ENCODE peak calls at places on chromosome 1, in six cellular contexts. Z is tibial artery, T is omental fat pad, D is progenitor cell of endocrine pancreas, C is GM23338, P is body of pancreas. U is an unnamed sample.

GRCh38 chr1:86061660-86062059 is 94.9 kb downstream of the COL24A1 start:
- DNase-seq in Z (no peak), T (no peak), D (no peak), C (no peak), P (no peak), U (no peak)

GRCh38 chr1:1024421-1025415 is 4.8 kb downstream of the AGRN start:
- DNase-seq in Z (no peak), T (no peak), D (peak), C (peak), P (peak), U (no peak)

GRCh38 chr1:197178998-197179397 is 32.5 kb upstream of the ASPM start:
- DNase-seq in Z (no peak), T (no peak), D (no peak), C (no peak), P (no peak), U (no peak)

GRCh38 chr1:29180497-29181412 is 945 bp downstream of the SRSF4 start:
- DNase-seq in Z (peak), T (no peak), D (no peak), C (peak), P (no peak), U (no peak)

GRCh38 chr1:222711319-222712252 is 705 bp downstream of the AIDA start:
- DNase-seq in Z (peak), T (no peak), D (peak), C (peak), P (peak), U (no peak)

GRCh38 chr1:27027575-27028250 is 15.1 kb upstream of the TENT5B start:
- DNase-seq in Z (no peak), T (no peak), D (no peak), C (no peak), P (no peak), U (no peak)

GRCh38 chr1:39268906-39269305 is 64.4 kb downstream of the MACF1 start:
- DNase-seq in Z (no peak), T (no peak), D (no peak), C (peak), P (no peak), U (no peak)

GRCh38 chr1:8314346-8315280 is 3.3 kb upstream of the SLC45A1 start:
- DNase-seq in Z (peak), T (peak), D (peak), C (peak), P (peak), U (peak)

GRCh38 chr1:154350383-154350782 is 25.1 kb downstream of the ATP8B2 start:
- DNase-seq in Z (no peak), T (no peak), D (no peak), C (peak), P (no peak), U (no peak)

GRCh38 chr1:66944330-66945274 is 19.8 kb downstream of the MIER1 start:
- DNase-seq in Z (peak), T (no peak), D (no peak), C (no peak), P (peak), U (no peak)

GRCh38 chr1:84972377-84972987 is 24.4 kb downstream of the MCOLN2 start:
- DNase-seq in Z (no peak), T (no peak), D (no peak), C (no peak), P (no peak), U (no peak)

GRCh38 chr1:91826248-91826647 is 59.7 kb downstream of the TGFBR3 start:
- DNase-seq in Z (no peak), T (no peak), D (no peak), C (no peak), P (no peak), U (no peak)

GRCh38 chr1:62450301-62450700 is 13.5 kb downstream of the USP1 start:
- DNase-seq in Z (no peak), T (no peak), D (no peak), C (no peak), P (no peak), U (no peak)

GRCh38 chr1:25117233-25117823 is 115.0 kb downstream of the SYF2 start:
- DNase-seq in Z (no peak), T (no peak), D (no peak), C (peak), P (no peak), U (no peak)

GRCh38 chr1:68426594-68426993 is 23.2 kb downstream of the RPE65 start:
- DNase-seq in Z (no peak), T (no peak), D (no peak), C (no peak), P (no peak), U (no peak)

GRCh38 chr1:179583869-179584268 is 7.8 kb upstream of the TDRD5 start:
- DNase-seq in Z (no peak), T (no peak), D (no peak), C (no peak), P (no peak), U (no peak)

GRCh38 chr1:26696191-26696644 is 403 bp downstream of the ARID1A start:
- DNase-seq in Z (no peak), T (no peak), D (no peak), C (no peak), P (no peak), U (no peak)

GRCh38 chr1:26360051-26360806 is 6.3 kb upstream of the CRYBG2 start:
- DNase-seq in Z (no peak), T (no peak), D (peak), C (peak), P (peak), U (no peak)

GRCh38 chr1:36542962-36543515 is 60.3 kb upstream of the CSF3R start:
- DNase-seq in Z (no peak), T (no peak), D (no peak), C (peak), P (no peak), U (no peak)

GRCh38 chr1:244397086-244397485 is 54.6 kb downstream of the ADSS2 start:
- DNase-seq in Z (no peak), T (no peak), D (no peak), C (no peak), P (no peak), U (no peak)

GRCh38 chr1:205257735-205258134 is 30.0 kb downstream of the TMCC2 start:
- DNase-seq in Z (no peak), T (no peak), D (no peak), C (no peak), P (no peak), U (no peak)

GRCh38 chr1:9809122-9809521 is 14.6 kb downstream of the CLSTN1 start:
- DNase-seq in Z (no peak), T (no peak), D (no peak), C (no peak), P (no peak), U (no peak)

GRCh38 chr1:9807541-9807940 is 16.2 kb downstream of the CLSTN1 start:
- DNase-seq in Z (no peak), T (no peak), D (no peak), C (peak), P (no peak), U (no peak)

GRCh38 chr1:153773004-153773921 is 1.9 kb upstream of the SLC27A3 start:
- DNase-seq in Z (no peak), T (no peak), D (no peak), C (no peak), P (peak), U (no peak)

GRCh38 chr1:165162671-165163241 is 193.8 kb downstream of the LMX1A start:
- DNase-seq in Z (no peak), T (no peak), D (peak), C (peak), P (peak), U (no peak)

GRCh38 chr1:2803931-2804627 is 2.6 kb upstream of the TTC34 start:
- DNase-seq in Z (no peak), T (no peak), D (no peak), C (no peak), P (no peak), U (no peak)

GRCh38 chr1:231217056-231217455 is 24.0 kb upstream of the GNPAT start:
- DNase-seq in Z (no peak), T (no peak), D (no peak), C (no peak), P (no peak), U (peak)

GRCh38 chr1:156493154-156493631 is 7.4 kb downstream of the MEF2D start:
- DNase-seq in Z (no peak), T (no peak), D (no peak), C (no peak), P (peak), U (peak)

DNA sequence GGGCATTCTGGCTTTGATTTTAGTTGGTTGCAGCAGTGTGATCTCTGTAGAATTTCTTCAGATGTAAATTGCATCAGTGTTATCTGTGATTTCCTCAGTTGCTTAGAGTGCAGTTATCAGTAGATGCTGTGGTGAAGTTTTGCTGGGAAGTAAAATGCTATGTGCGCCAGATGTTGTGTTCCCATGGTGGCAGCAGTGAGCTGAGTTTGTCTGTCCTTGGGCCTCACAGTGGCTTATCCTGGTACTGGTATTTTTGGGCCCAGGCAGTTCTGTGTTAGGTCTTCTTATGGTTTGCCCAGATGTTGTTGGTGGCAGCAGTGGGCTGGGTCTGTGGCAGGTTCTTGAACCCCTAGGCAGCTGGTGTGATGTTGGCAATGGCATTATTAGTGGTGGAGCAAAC is 1242.1 kb downstream of the PLA2G4A start:
- DNase-seq in Z (no peak), T (no peak), D (no peak), C (peak), P (no peak), U (no peak)
- TF ChIP-seq CTCF in Z (no peak), T (no peak), D (no peak), C (peak), P (no peak), U (no peak)

GRCh38 chr1:114292194-114292593 is 138.5 kb upstream of the SYT6 start:
- DNase-seq in Z (no peak), T (no peak), D (no peak), C (peak), P (no peak), U (no peak)
- TF ChIP-seq CTCF in Z (no peak), T (no peak), D (no peak), C (no peak), P (no peak), U (no peak)

GRCh38 chr1:191279266-191279800 is 801.7 kb upstream of the BRINP3 start:
- DNase-seq in Z (no peak), T (no peak), D (no peak), C (no peak), P (no peak), U (no peak)

GRCh38 chr1:191284175-191284574 is 806.5 kb upstream of the BRINP3 start:
- DNase-seq in Z (no peak), T (no peak), D (no peak), C (no peak), P (no peak), U (no peak)
- TF ChIP-seq CTCF in Z (no peak), T (no peak), D (no peak), C (no peak), P (no peak), U (no peak)

GRCh38 chr1:93980320-93980744 is 71.1 kb upstream of the GCLM start:
- DNase-seq in Z (no peak), T (no peak), D (no peak), C (peak), P (no peak), U (no peak)
- TF ChIP-seq CTCF in Z (no peak), T (no peak), D (peak), C (peak), P (no peak), U (peak)

U was measured in D721Med.